ENCODE peak calls at places on chromosomes 3 and 15, in ten cellular contexts. C is aorta; R is body of pancreas; I is GM23248; X is hepatocyte; M is kidney; H is CD4-positive, alpha-beta memory T cell; Y is Panc1; G is prostate gland; Q is mesendoderm. F is an unnamed sample. For H3K4me1 and H3K36me3, the result is how much of the 10 kb centered on the place peaks cover.

GRCh38 chr3:149702691-149703426 is 45.0 kb upstream of the WWTR1 start:
- DNase-seq in X (no peak), I (peak), H (no peak), R (no peak), M (no peak), C (no peak), Y (no peak), Q (no peak), G (no peak), F (peak)

GRCh38 chr3:58272891-58273290 is 33.2 kb upstream of the RPP14 start:
- DNase-seq in H (no peak), Q (no peak), C (no peak), Y (no peak), R (no peak), G (no peak), M (no peak), X (no peak), I (peak), F (no peak)

GRCh38 chr3:99250272-99250671 is 348.8 kb upstream of the DCBLD2 start:
- DNase-seq in X (no peak), M (no peak), H (no peak), C (no peak), I (peak), R (no peak), G (no peak), Y (no peak), Q (no peak), F (no peak)

GRCh38 chr3:129650256-129650872 is 43.9 kb upstream of the PLXND1 start:
- DNase-seq in X (peak), M (no peak), G (peak), H (peak), C (peak), Y (peak), I (peak), Q (peak), R (peak), F (peak)

GRCh38 chr15:57112178-57112577 is 193.7 kb downstream of the TCF12 start:
- DNase-seq in Y (no peak), G (no peak), X (no peak), M (no peak), R (no peak), I (no peak), H (no peak), C (no peak), Q (peak), F (no peak)

GRCh38 chr15:26177816-26178215 is 314.7 kb upstream of the ATP10A start:
- DNase-seq in Q (no peak), X (no peak), R (no peak), I (no peak), G (no peak), H (no peak), C (no peak), Y (no peak), M (no peak), F (no peak)

GRCh38 chr15:75038948-75039533 is 15.7 kb downstream of the PPCDC start:
- DNase-seq in I (no peak), Y (no peak), H (no peak), G (no peak), X (no peak), C (no peak), R (no peak), Q (no peak), M (no peak), F (no peak)

GRCh38 chr15:69459063-69459462 is 6.4 kb downstream of the RPLP1 start:
- DNase-seq in G (no peak), M (no peak), Y (no peak), X (no peak), Q (no peak), R (no peak), I (peak), C (no peak), H (no peak), F (no peak)

GRCh38 chr3:14234197-14235002 is 55.8 kb downstream of the LSM3 start:
- DNase-seq in C (no peak), R (no peak), I (peak), X (peak), Q (no peak), M (peak), Y (no peak), G (no peak), H (no peak), F (no peak)

GRCh38 chr15:68821190-68821897 is 649 bp upstream of the ANP32A start:
- DNase-seq in Y (no peak), G (no peak), R (peak), C (no peak), M (no peak), H (no peak), I (peak), X (no peak), Q (no peak), F (peak)

GRCh38 chr3:46483799-46484198 is 14.0 kb upstream of the RTP3 start:
- DNase-seq in X (peak), Q (no peak), G (no peak), H (no peak), R (no peak), I (no peak), Y (no peak), C (no peak), M (no peak), F (no peak)

GRCh38 chr3:98460220-98460619 is 2.8 kb upstream of the OR5K1 start:
- DNase-seq in H (no peak), C (no peak), Y (no peak), I (no peak), G (no peak), M (no peak), X (no peak), R (no peak), Q (no peak), F (no peak)

GRCh38 chr3:149736180-149737100 is 15.8 kb downstream of the COMMD2 start:
- DNase-seq in R (no peak), I (peak), Q (no peak), Y (no peak), X (no peak), G (peak), M (no peak), H (no peak), C (no peak), F (no peak)

GRCh38 chr3:67804089-67804488 is 149.7 kb upstream of the SUCLG2 start:
- DNase-seq in X (no peak), H (no peak), G (no peak), M (no peak), Q (peak), I (no peak), R (no peak), Y (no peak), C (no peak), F (no peak)

GRCh38 chr15:55221090-55222011 is 24.6 kb upstream of the RSL24D1 start:
- DNase-seq in G (no peak), Q (peak), H (peak), C (no peak), R (no peak), Y (no peak), I (peak), M (no peak), X (peak), F (peak)

GRCh38 chr3:4533489-4534443 is 40.6 kb downstream of the ITPR1 start:
- DNase-seq in G (peak), X (no peak), Q (peak), I (no peak), Y (no peak), H (no peak), M (no peak), C (peak), R (peak), F (no peak)

GRCh38 chr3:118628704-118629341 is 405.8 kb downstream of the IGSF11 start:
- DNase-seq in I (peak), X (peak), Q (peak), M (no peak), G (peak), Y (peak), H (no peak), R (peak), C (no peak), F (peak)

GRCh38 chr3:5126586-5126985 is 4.5 kb downstream of the ARL8B start:
- DNase-seq in H (no peak), C (no peak), M (no peak), I (peak), Y (no peak), G (no peak), Q (no peak), R (no peak), X (peak), F (no peak)

GRCh38 chr3:126916546-126916945 is 66.4 kb upstream of the PLXNA1 start:
- DNase-seq in R (no peak), Y (no peak), I (no peak), Q (no peak), H (no peak), X (no peak), C (no peak), G (no peak), M (no peak), F (no peak)

GRCh38 chr15:67784057-67784781 is 41.1 kb upstream of the SKOR1 start:
- DNase-seq in X (no peak), H (no peak), G (no peak), Y (no peak), M (no peak), Q (peak), I (no peak), C (no peak), R (no peak), F (no peak)

GRCh38 chr15:51004103-51004536 is 90.6 kb downstream of the TNFAIP8L3 start:
- DNase-seq in H (no peak), G (no peak), M (no peak), R (no peak), Y (no peak), X (peak), C (no peak), I (peak), Q (peak), F (no peak)

GRCh38 chr3:152302521-152303021 is 33.8 kb downstream of the MBNL1 start:
- DNase-seq in R (peak), G (no peak), C (peak), X (peak), Y (no peak), M (no peak), I (peak), H (peak), Q (no peak), F (peak)

GRCh38 chr3:152307829-152308474 is 39.2 kb downstream of the MBNL1 start:
- DNase-seq in H (no peak), I (no peak), G (no peak), X (peak), C (no peak), Y (no peak), M (no peak), Q (peak), R (no peak), F (no peak)

GRCh38 chr3:152304160-152304559 is 35.4 kb downstream of the MBNL1 start:
- DNase-seq in X (no peak), M (no peak), R (no peak), Y (no peak), Q (no peak), G (no peak), I (no peak), C (no peak), H (no peak), F (no peak)

GRCh38 chr3:152301745-152302181 is 33.0 kb downstream of the MBNL1 start:
- DNase-seq in I (peak), Q (no peak), C (no peak), X (no peak), H (no peak), Y (no peak), M (no peak), R (no peak), G (no peak), F (no peak)

DNA sequence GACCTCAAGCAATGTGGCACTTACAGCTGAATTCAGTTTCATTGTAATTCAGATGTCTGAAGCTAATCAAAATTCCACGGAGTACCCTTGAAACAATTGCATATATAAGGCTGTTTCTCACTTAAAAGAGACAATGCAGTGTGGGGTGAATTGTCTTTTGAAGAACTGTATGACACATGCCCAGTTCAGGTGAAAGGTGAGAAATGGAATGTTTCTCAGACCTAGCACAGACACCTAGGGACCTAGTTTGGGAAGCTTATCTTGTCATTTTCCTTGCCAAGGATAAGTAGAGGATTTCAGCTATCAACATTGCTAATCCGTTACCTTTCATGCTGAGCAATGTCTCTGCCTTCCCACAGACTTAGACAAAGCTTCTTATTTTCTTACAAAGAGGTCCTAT is 36.3 kb downstream of the MBNL1 start:
- DNase-seq in M (no peak), I (no peak), C (no peak), R (no peak), Q (peak), Y (no peak), X (no peak), G (no peak), H (no peak), F (no peak)
- H3K4me1 ChIP-seq in M (under half), I (half or more), C (under half), R (half or more), Q (under half), Y (half or more), X (under half), G (under half), H (half or more), F (half or more)

DNA sequence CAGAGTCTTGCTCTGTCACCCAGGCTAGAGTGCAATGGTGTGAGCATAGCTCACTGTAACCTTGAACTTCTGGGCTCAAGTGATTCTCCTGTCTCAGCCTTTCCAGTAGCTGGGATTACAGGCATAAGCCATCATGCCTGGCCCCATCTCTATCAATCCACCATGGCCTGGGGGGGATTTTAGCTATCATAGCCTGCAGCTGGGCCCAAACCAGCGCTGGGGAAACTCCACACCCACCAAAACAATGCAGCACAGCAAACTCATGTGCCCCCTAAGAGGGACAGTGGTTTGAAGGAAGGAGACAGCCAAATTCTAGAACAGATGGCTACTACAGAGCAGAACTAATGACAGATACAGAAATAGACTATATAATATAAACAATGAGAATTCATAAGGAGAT is 13.7 kb upstream of the NSMCE3 start:
- DNase-seq in X (no peak), G (no peak), Y (no peak), M (no peak), C (no peak), Q (no peak), R (no peak), H (no peak), I (no peak), F (no peak)
- H3K4me3 ChIP-seq in X (no peak), G (no peak), Y (no peak), M (no peak), C (no peak), Q (no peak), R (no peak), H (no peak), I (no peak), F (no peak)

DNA sequence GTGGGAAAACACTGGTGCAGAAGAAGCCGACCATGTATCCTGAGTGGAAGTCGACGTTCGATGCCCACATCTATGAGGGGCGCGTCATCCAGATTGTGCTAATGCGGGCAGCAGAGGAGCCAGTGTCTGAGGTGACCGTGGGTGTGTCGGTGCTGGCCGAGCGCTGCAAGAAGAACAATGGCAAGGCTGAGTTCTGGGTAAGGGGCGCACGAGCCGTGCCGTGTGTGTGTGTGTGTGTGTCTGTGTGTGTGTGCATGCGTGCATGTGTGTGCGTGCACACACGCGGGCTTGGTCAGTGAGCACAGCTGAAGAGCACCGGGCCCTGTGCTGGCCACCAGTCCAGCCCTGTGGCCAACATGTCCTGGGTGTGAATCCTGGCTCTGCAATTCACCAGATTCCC is 18.6 kb downstream of the PRKCD start:
- DNase-seq in R (no peak), I (no peak), M (no peak), X (no peak), G (no peak), Q (no peak), C (no peak), Y (no peak), H (no peak), F (no peak)
- H3K36me3 ChIP-seq in R (under half), I (under half), M (under half), X (under half), G (under half), Q (under half), C (under half), Y (under half), H (under half), F (under half)

GRCh38 chr3:50609071-50609742 is 2.4 kb downstream of the CISH start:
- DNase-seq in H (peak), Q (no peak), M (peak), G (no peak), I (no peak), Y (no peak), X (no peak), R (no peak), C (no peak), F (no peak)
- H3K4me1 ChIP-seq in H (half or more), Q (under half), M (half or more), G (under half), I (under half), Y (under half), X (under half), R (half or more), C (under half), F (under half)

GRCh38 chr3:60756231-60756630 is 495.0 kb downstream of the FHIT start:
- DNase-seq in Q (no peak), R (no peak), X (no peak), C (no peak), I (peak), Y (no peak), M (no peak), G (no peak), H (no peak), F (no peak)
- H3K4me3 ChIP-seq in Q (no peak), R (no peak), X (no peak), C (no peak), I (peak), Y (no peak), M (no peak), G (no peak), H (no peak), F (no peak)

DNA sequence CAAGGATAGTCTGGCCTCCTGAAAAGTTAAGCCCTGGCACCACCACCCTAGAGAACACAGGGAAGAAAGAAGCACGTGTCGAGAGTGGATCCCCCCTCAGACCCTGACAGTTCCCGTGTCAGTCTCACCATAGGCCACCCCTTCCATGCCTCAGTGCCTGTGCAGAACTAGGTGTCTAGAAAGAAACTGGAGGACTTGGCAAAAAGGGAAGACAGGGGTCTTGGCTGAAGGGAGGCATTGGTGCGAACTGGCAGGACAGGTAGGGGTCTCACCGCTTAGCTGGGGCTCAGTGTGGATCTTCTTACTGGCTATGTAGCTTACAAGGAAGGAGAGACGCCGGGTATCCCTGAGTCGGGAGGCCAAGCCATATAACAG is 518 bp downstream of the QARS1 start:
- DNase-seq in M (no peak), C (no peak), Q (no peak), Y (no peak), G (no peak), H (no peak), X (no peak), I (no peak), R (no peak), F (no peak)
- H3K36me3 ChIP-seq in M (under half), C (under half), Q (under half), Y (under half), G (under half), H (under half), X (under half), I (under half), R (under half), F (half or more)

GRCh38 chr15:90402230-90402629 is 14.2 kb downstream of the IQGAP1 start:
- DNase-seq in Q (no peak), M (no peak), Y (peak), C (peak), H (no peak), I (peak), X (peak), R (no peak), G (no peak), F (peak)
- H3K4me1 ChIP-seq in Q (under half), M (under half), Y (half or more), C (under half), H (half or more), I (half or more), X (under half), R (under half), G (under half), F (under half)